ENCODE peak calls at places on chromosomes 12 and 14, in six cellular contexts. One of them, this sample, is unnamed.
A peak's percentile ranks its signal among the peaks of the same experiment; 100 is the strongest.

GRCh38 chr12:7501031-7501585 is 2.5 kb downstream of the CD163 start:
- DNase-seq in neural progenitor cell: no peak
- DNase-seq in astrocyte: peak; percentile 9
- DNase-seq in SK-N-SH: no peak
- DNase-seq in Karpas-422: no peak
- DNase-seq in mammary epithelial cell: peak; percentile 60
- DNase-seq in this sample: no peak

GRCh38 chr14:86513056-86513455 is 983.1 kb downstream of the FLRT2 start:
- DNase-seq in neural progenitor cell: no peak
- DNase-seq in astrocyte: no peak
- DNase-seq in SK-N-SH: no peak
- DNase-seq in Karpas-422: no peak
- DNase-seq in mammary epithelial cell: no peak
- DNase-seq in this sample: no peak

GRCh38 chr14:105092124-105092911 is 27.1 kb upstream of the GPR132 start:
- DNase-seq in neural progenitor cell: peak; percentile 26
- DNase-seq in astrocyte: no peak
- DNase-seq in SK-N-SH: peak; percentile 72
- DNase-seq in Karpas-422: no peak
- DNase-seq in mammary epithelial cell: no peak
- DNase-seq in this sample: peak; percentile 61

GRCh38 chr12:29782821-29783772 is 645 bp downstream of the TMTC1 start:
- DNase-seq in neural progenitor cell: peak; percentile 77
- DNase-seq in astrocyte: peak; percentile 26
- DNase-seq in SK-N-SH: peak; percentile 48
- DNase-seq in Karpas-422: no peak
- DNase-seq in mammary epithelial cell: peak; percentile 53
- DNase-seq in this sample: peak; percentile 81

GRCh38 chr12:12405882-12406281 is 49.0 kb downstream of the BORCS5 start:
- DNase-seq in neural progenitor cell: no peak
- DNase-seq in astrocyte: no peak
- DNase-seq in SK-N-SH: no peak
- DNase-seq in Karpas-422: no peak
- DNase-seq in mammary epithelial cell: peak; percentile 20
- DNase-seq in this sample: peak; percentile 26

GRCh38 chr12:14473707-14474287 is 93.9 kb downstream of the PLBD1 start:
- DNase-seq in neural progenitor cell: peak; percentile 15
- DNase-seq in astrocyte: peak; percentile 31
- DNase-seq in SK-N-SH: peak; percentile 2
- DNase-seq in Karpas-422: no peak
- DNase-seq in mammary epithelial cell: peak; percentile 6
- DNase-seq in this sample: peak; percentile 66

GRCh38 chr14:32078030-32078793 is 1.1 kb downstream of the ARHGAP5 start:
- DNase-seq in neural progenitor cell: peak; percentile 27
- DNase-seq in astrocyte: peak; percentile 22
- DNase-seq in SK-N-SH: peak; percentile 46
- DNase-seq in Karpas-422: peak; percentile 82
- DNase-seq in mammary epithelial cell: peak; percentile 59
- DNase-seq in this sample: peak; percentile 60

GRCh38 chr12:93946542-93947150 is 201.7 kb upstream of the PLXNC1 start:
- DNase-seq in neural progenitor cell: no peak
- DNase-seq in astrocyte: peak; percentile 60
- DNase-seq in SK-N-SH: no peak
- DNase-seq in Karpas-422: no peak
- DNase-seq in mammary epithelial cell: peak; percentile 66
- DNase-seq in this sample: peak; percentile 82

GRCh38 chr12:68903511-68903910 is 29.5 kb downstream of the CPM start:
- DNase-seq in neural progenitor cell: no peak
- DNase-seq in astrocyte: no peak
- DNase-seq in SK-N-SH: no peak
- DNase-seq in Karpas-422: no peak
- DNase-seq in mammary epithelial cell: no peak
- DNase-seq in this sample: no peak

DNA sequence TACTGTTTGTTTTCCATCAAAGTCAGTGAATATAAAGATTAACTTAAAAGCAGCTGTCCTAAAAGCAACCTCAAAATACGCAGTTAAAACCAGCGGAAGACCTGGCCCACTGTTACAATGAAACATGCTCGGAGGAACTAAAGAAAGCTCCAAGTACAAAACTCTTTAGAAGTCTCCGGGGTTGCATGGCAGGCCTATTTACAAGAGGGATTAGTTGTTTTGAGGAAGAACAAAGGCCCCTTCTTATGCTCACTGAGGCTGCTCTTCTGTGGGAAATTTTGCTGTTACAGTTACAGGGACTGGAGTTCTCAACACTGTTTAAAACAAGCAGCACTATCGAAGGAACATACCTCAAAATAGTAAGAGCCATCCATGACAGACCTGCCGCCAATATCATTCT is 75.9 kb upstream of the C12orf71 start:
- DNase-seq in neural progenitor cell: peak; percentile 87
- DNase-seq in astrocyte: no peak
- DNase-seq in SK-N-SH: no peak
- DNase-seq in Karpas-422: no peak
- DNase-seq in mammary epithelial cell: no peak
- DNase-seq in this sample: no peak
- H3K4me3 ChIP-seq in neural progenitor cell: peak overlapping the region; percentile 2
- H3K4me3 ChIP-seq in astrocyte: no peak overlapping the region
- H3K4me3 ChIP-seq in SK-N-SH: no peak overlapping the region
- H3K4me3 ChIP-seq in Karpas-422: no peak overlapping the region
- H3K4me3 ChIP-seq in mammary epithelial cell: no peak overlapping the region
- H3K4me3 ChIP-seq in this sample: no peak overlapping the region

GRCh38 chr12:89861086-89861485 is 152.4 kb upstream of the ATP2B1 start:
- DNase-seq in neural progenitor cell: no peak
- DNase-seq in astrocyte: no peak
- DNase-seq in SK-N-SH: no peak
- DNase-seq in Karpas-422: no peak
- DNase-seq in mammary epithelial cell: peak; percentile 30
- DNase-seq in this sample: no peak

GRCh38 chr12:89864419-89864818 is 155.8 kb upstream of the ATP2B1 start:
- DNase-seq in neural progenitor cell: no peak
- DNase-seq in astrocyte: no peak
- DNase-seq in SK-N-SH: no peak
- DNase-seq in Karpas-422: no peak
- DNase-seq in mammary epithelial cell: no peak
- DNase-seq in this sample: no peak

GRCh38 chr12:89862511-89863331 is 154.1 kb upstream of the ATP2B1 start:
- DNase-seq in neural progenitor cell: no peak
- DNase-seq in astrocyte: no peak
- DNase-seq in SK-N-SH: no peak
- DNase-seq in Karpas-422: peak; percentile 84
- DNase-seq in mammary epithelial cell: no peak
- DNase-seq in this sample: no peak

GRCh38 chr12:89863968-89864367 is 155.3 kb upstream of the ATP2B1 start:
- DNase-seq in neural progenitor cell: no peak
- DNase-seq in astrocyte: no peak
- DNase-seq in SK-N-SH: no peak
- DNase-seq in Karpas-422: peak; percentile 49
- DNase-seq in mammary epithelial cell: no peak
- DNase-seq in this sample: no peak

GRCh38 chr12:89863332-89863938 is 154.8 kb upstream of the ATP2B1 start:
- DNase-seq in neural progenitor cell: no peak
- DNase-seq in astrocyte: no peak
- DNase-seq in SK-N-SH: no peak
- DNase-seq in Karpas-422: peak; percentile 55
- DNase-seq in mammary epithelial cell: no peak
- DNase-seq in this sample: no peak
- H3K4me2 ChIP-seq in neural progenitor cell: no peak overlapping the region
- H3K4me2 ChIP-seq in astrocyte: no peak overlapping the region
- H3K4me2 ChIP-seq in SK-N-SH: peak overlapping the region; percentile 12
- H3K4me2 ChIP-seq in Karpas-422: peak overlapping the region; percentile 57
- H3K4me2 ChIP-seq in mammary epithelial cell: no peak overlapping the region
- H3K4me2 ChIP-seq in this sample: no peak overlapping the region

DNA sequence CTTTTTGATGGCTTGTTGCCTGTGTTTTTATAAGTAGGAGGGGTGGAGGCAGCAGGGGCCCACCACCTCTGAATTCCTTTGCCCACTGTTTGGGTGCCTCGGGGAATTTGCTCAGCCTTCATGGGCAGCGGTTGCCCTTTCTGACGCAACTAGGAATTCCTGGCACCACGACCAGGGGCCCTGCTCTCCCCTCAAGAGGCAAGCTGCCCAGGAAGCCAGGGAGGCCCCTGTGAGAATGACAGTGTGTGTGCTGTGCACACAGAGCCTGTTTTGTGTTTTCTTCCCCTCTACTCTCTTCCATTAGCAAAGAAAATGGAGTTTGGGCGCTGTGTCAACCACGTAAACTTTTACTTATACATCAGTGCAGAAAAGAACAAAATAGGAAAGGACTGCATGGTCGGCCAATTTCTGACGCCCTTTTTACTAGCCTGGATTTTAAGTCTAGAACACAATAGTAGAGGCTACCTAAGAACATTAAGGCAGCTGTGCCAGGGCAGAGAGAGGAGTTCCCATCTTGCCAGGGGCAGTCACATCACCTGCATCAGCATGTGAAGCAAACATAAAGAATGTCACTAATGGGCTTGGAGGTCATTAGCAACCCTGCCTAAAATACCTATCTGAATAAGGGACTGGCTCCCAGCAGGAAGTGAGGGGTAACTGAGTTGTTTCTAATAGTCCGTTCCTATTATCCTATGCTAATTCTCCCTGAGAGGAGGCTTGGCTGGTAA is 17.9 kb upstream of the PTGR2 start:
- DNase-seq in neural progenitor cell: peak; percentile 23
- DNase-seq in astrocyte: peak; percentile 75
- DNase-seq in SK-N-SH: no peak
- DNase-seq in Karpas-422: no peak
- DNase-seq in mammary epithelial cell: no peak
- DNase-seq in this sample: peak; percentile 78
- H3K4me3 ChIP-seq in neural progenitor cell: no peak overlapping the region
- H3K4me3 ChIP-seq in astrocyte: peak overlapping the region; percentile 31
- H3K4me3 ChIP-seq in SK-N-SH: no peak overlapping the region
- H3K4me3 ChIP-seq in Karpas-422: no peak overlapping the region
- H3K4me3 ChIP-seq in mammary epithelial cell: no peak overlapping the region
- H3K4me3 ChIP-seq in this sample: peak overlapping the region; percentile 13

DNA sequence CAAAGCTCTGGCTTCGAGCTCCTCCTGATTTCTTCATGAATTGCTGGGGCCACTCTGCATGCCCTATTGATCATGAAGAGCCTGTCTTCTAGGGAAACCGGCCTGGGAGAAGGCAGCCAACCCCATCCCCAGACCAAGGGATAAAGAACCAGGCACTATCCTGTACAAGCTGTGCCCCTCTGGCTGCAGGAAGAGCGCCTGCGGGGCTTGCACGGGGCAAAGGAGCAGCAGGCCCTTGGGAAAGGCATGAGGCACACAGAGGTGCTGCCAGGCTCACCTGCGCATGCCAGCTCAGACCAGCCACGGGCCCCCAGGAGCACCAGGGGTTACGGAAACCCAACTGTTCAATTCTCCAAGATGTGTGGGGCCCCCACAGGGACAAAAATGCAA is 2.1 kb downstream of the ITPK1 start:
- DNase-seq in neural progenitor cell: peak; percentile 39
- DNase-seq in astrocyte: no peak
- DNase-seq in SK-N-SH: no peak
- DNase-seq in Karpas-422: no peak
- DNase-seq in mammary epithelial cell: no peak
- DNase-seq in this sample: no peak
- H3K4me2 ChIP-seq in neural progenitor cell: peak overlapping the region; percentile 99
- H3K4me2 ChIP-seq in astrocyte: peak overlapping the region; percentile 97
- H3K4me2 ChIP-seq in SK-N-SH: peak overlapping the region; percentile 96
- H3K4me2 ChIP-seq in Karpas-422: no peak overlapping the region
- H3K4me2 ChIP-seq in mammary epithelial cell: peak overlapping the region; percentile 93
- H3K4me2 ChIP-seq in this sample: peak overlapping the region; percentile 97

GRCh38 chr12:44848771-44849085 is 27.4 kb downstream of the NELL2 start:
- DNase-seq in neural progenitor cell: no peak
- DNase-seq in astrocyte: no peak
- DNase-seq in SK-N-SH: no peak
- DNase-seq in Karpas-422: peak; percentile 77
- DNase-seq in mammary epithelial cell: no peak
- DNase-seq in this sample: no peak
- H3K4me3 ChIP-seq in neural progenitor cell: no peak overlapping the region
- H3K4me3 ChIP-seq in astrocyte: no peak overlapping the region
- H3K4me3 ChIP-seq in SK-N-SH: no peak overlapping the region
- H3K4me3 ChIP-seq in Karpas-422: peak overlapping the region; percentile 26
- H3K4me3 ChIP-seq in mammary epithelial cell: no peak overlapping the region
- H3K4me3 ChIP-seq in this sample: no peak overlapping the region

GRCh38 chr14:88617479-88617878 is 54.6 kb downstream of the ZC3H14 start:
- DNase-seq in neural progenitor cell: no peak
- DNase-seq in astrocyte: no peak
- DNase-seq in SK-N-SH: no peak
- DNase-seq in Karpas-422: no peak
- DNase-seq in mammary epithelial cell: no peak
- DNase-seq in this sample: no peak
- H3K4me2 ChIP-seq in neural progenitor cell: no peak overlapping the region
- H3K4me2 ChIP-seq in astrocyte: no peak overlapping the region
- H3K4me2 ChIP-seq in SK-N-SH: no peak overlapping the region
- H3K4me2 ChIP-seq in Karpas-422: no peak overlapping the region
- H3K4me2 ChIP-seq in mammary epithelial cell: no peak overlapping the region
- H3K4me2 ChIP-seq in this sample: no peak overlapping the region

GRCh38 chr14:94343238-94343637 is 20.1 kb upstream of the SERPINA6 start:
- DNase-seq in neural progenitor cell: no peak
- DNase-seq in astrocyte: no peak
- DNase-seq in SK-N-SH: no peak
- DNase-seq in Karpas-422: no peak
- DNase-seq in mammary epithelial cell: no peak
- DNase-seq in this sample: no peak

GRCh38 chr14:94344389-94344788 is 21.3 kb upstream of the SERPINA6 start:
- DNase-seq in neural progenitor cell: no peak
- DNase-seq in astrocyte: no peak
- DNase-seq in SK-N-SH: no peak
- DNase-seq in Karpas-422: no peak
- DNase-seq in mammary epithelial cell: no peak
- DNase-seq in this sample: no peak

GRCh38 chr14:94342334-94342934 is 19.3 kb upstream of the SERPINA6 start:
- DNase-seq in neural progenitor cell: no peak
- DNase-seq in astrocyte: peak; percentile 100
- DNase-seq in SK-N-SH: peak; percentile 19
- DNase-seq in Karpas-422: no peak
- DNase-seq in mammary epithelial cell: peak; percentile 99
- DNase-seq in this sample: peak; percentile 100

GRCh38 chr14:94340533-94340932 is 17.4 kb upstream of the SERPINA6 start:
- DNase-seq in neural progenitor cell: no peak
- DNase-seq in astrocyte: no peak
- DNase-seq in SK-N-SH: no peak
- DNase-seq in Karpas-422: no peak
- DNase-seq in mammary epithelial cell: no peak
- DNase-seq in this sample: no peak

DNA sequence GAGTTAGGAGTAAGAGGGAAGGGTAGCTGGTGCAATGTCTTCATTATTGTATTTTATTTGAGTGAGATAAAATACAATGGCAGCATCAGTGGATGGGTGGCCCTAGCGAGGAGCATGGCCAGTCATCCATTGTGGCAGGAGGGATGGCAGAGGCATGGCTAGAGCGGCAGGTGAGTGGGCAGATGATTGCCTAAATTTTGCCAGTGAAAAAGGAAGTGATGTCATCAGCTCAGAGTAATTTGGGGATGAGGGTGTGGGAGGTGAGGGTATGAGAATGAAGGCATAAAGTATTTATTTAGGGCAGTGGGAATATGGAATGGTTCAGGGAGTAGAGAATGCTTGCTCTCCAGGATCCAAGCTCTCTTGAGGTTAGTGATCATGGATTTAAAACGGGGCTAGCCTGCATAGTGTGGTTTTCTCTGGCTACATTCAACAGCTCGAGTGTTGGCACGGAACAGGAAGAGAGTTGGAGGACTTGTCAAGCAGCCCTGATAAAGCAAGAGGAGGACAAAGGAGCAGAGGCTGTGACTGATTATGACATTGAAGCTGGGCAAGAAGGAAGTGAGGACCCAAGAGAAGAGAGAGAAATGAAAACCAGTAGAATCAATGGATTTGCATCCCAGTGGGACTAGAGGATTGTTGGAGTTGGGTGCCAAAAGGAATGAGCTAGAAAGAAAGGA is 18.7 kb upstream of the SERPINA6 start:
- DNase-seq in neural progenitor cell: no peak
- DNase-seq in astrocyte: peak; percentile 72
- DNase-seq in SK-N-SH: no peak
- DNase-seq in Karpas-422: no peak
- DNase-seq in mammary epithelial cell: no peak
- DNase-seq in this sample: peak; percentile 61
- H3K4me3 ChIP-seq in neural progenitor cell: no peak overlapping the region
- H3K4me3 ChIP-seq in astrocyte: peak overlapping the region; percentile 14
- H3K4me3 ChIP-seq in SK-N-SH: no peak overlapping the region
- H3K4me3 ChIP-seq in Karpas-422: no peak overlapping the region
- H3K4me3 ChIP-seq in mammary epithelial cell: no peak overlapping the region
- H3K4me3 ChIP-seq in this sample: peak overlapping the region; percentile 48

This sample was measured in GM23248.